ENCODE peak calls at places on chromosomes 4 and X, in ten cellular contexts. L is T-helper 1 cell; X is stimulated activated CD8-positive, alpha-beta memory T cell treated with anti-CD3 and anti-CD28 coated beads, Interleukin-4, amount 100 ng/mL, for 4 hours; T is esophagus squamous epithelium; V is left colon; K is A673; N is brain microvascular endothelial cell; M is stimulated activated CD4-positive, alpha-beta T cell treated with anti-CD3 and anti-CD28 coated beads, Interleukin-12 subunit alpha, Interleukin-12 subunit beta, amount 100 ng/mL, for 4 hours; J is globus pallidus; E is activated CD8-positive, alpha-beta memory T cell treated with anti-CD3 and anti-CD28 coated beads for 1 hour. P is an unnamed sample.

GRCh38 chrX:64642482-64642881 is 247.2 kb upstream of the MTMR8 start:
- DNase-seq in L (no peak), X (no peak), T (no peak), V (no peak), K (no peak), N (no peak), M (no peak), J (no peak), E (no peak), P (no peak)

GRCh38 chr4:31995943-31996901 is 1276.1 kb downstream of the PCDH7 start:
- DNase-seq in L (no peak), X (no peak), T (no peak), V (no peak), K (no peak), N (no peak), M (no peak), J (no peak), E (no peak), P (no peak)

GRCh38 chrX:108199691-108200090 is 108.1 kb downstream of the ATG4A start:
- DNase-seq in L (no peak), X (no peak), T (no peak), V (no peak), K (peak; percentile 63), N (peak; percentile 18), M (no peak), J (peak; percentile 2), E (no peak), P (no peak)

GRCh38 chrX:25998687-25999086 is 139.5 kb upstream of the MAGEB18 start:
- DNase-seq in L (no peak), X (no peak), T (no peak), V (no peak), K (no peak), N (no peak), M (no peak), J (no peak), E (no peak), P (no peak)

GRCh38 chrX:151982217-151982616 is 7.7 kb upstream of the GABRE start:
- DNase-seq in L (no peak), X (no peak), T (no peak), V (no peak), K (peak; percentile 35), N (peak; percentile 70), M (no peak), J (no peak), E (no peak), P (no peak)

GRCh38 chrX:20433376-20433775 is 166.7 kb upstream of the RPS6KA3 start:
- DNase-seq in L (no peak), X (no peak), T (no peak), V (no peak), K (no peak), N (no peak), M (no peak), J (no peak), E (no peak), P (no peak)

GRCh38 chrX:104921606-104922205 is 298.8 kb downstream of the TEX13A start:
- DNase-seq in L (no peak), X (no peak), T (no peak), V (no peak), K (no peak), N (no peak), M (no peak), J (no peak), E (no peak), P (no peak)

GRCh38 chrX:145818522-145819075 is 970 bp downstream of the SLITRK2 start:
- DNase-seq in L (no peak), X (no peak), T (no peak), V (no peak), K (no peak), N (no peak), M (no peak), J (no peak), E (no peak), P (no peak)

GRCh38 chrX:51420610-51421009 is 75.8 kb downstream of the NUDT11 start:
- DNase-seq in L (peak; percentile 32), X (no peak), T (no peak), V (no peak), K (peak; percentile 64), N (peak; percentile 23), M (no peak), J (no peak), E (no peak), P (no peak)

GRCh38 chr4:24850669-24851068 is 55.3 kb downstream of the SOD3 start:
- DNase-seq in L (no peak), X (no peak), T (no peak), V (no peak), K (no peak), N (peak; percentile 87), M (no peak), J (no peak), E (no peak), P (no peak)

GRCh38 chr4:151358266-151358665 is 32.9 kb upstream of the SH3D19 start:
- DNase-seq in L (no peak), X (no peak), T (no peak), V (no peak), K (no peak), N (no peak), M (no peak), J (peak; percentile 98), E (no peak), P (no peak)

GRCh38 chrX:4091046-4091760 is 377.8 kb upstream of the PRKX start:
- DNase-seq in L (no peak), X (no peak), T (no peak), V (no peak), K (no peak), N (no peak), M (no peak), J (no peak), E (no peak), P (no peak)

GRCh38 chrX:69524765-69525164 is 20.6 kb downstream of the NALF2 start:
- DNase-seq in L (no peak), X (no peak), T (no peak), V (no peak), K (no peak), N (no peak), M (no peak), J (no peak), E (no peak), P (no peak)

GRCh38 chr4:183797041-183797444 is 108.1 kb upstream of the STOX2 start:
- DNase-seq in L (no peak), X (no peak), T (no peak), V (no peak), K (no peak), N (no peak), M (no peak), J (no peak), E (no peak), P (no peak)

GRCh38 chr4:88458091-88458740 is 1.3 kb downstream of the HERC5 start:
- DNase-seq in L (no peak), X (no peak), T (no peak), V (no peak), K (no peak), N (no peak), M (no peak), J (peak; percentile 20), E (no peak), P (no peak)

GRCh38 chr4:59583845-59584568 is 1616.1 kb upstream of the ADGRL3 start:
- DNase-seq in L (no peak), X (no peak), T (no peak), V (no peak), K (no peak), N (no peak), M (no peak), J (no peak), E (no peak), P (no peak)

GRCh38 chrX:153384390-153384789 is 16.8 kb downstream of the PNMA6E start:
- DNase-seq in L (no peak), X (no peak), T (no peak), V (no peak), K (no peak), N (no peak), M (no peak), J (no peak), E (no peak), P (no peak)

GRCh38 chr4:95506264-95506663 is 42.5 kb downstream of the UNC5C start:
- DNase-seq in L (no peak), X (no peak), T (no peak), V (no peak), K (peak; percentile 15), N (peak; percentile 20), M (no peak), J (no peak), E (no peak), P (no peak)

GRCh38 chr4:116229420-116229819 is 856.0 kb downstream of the TRAM1L1 start:
- DNase-seq in L (no peak), X (no peak), T (no peak), V (no peak), K (no peak), N (no peak), M (no peak), J (no peak), E (no peak), P (no peak)

GRCh38 chr4:1802151-1802715 is 9.1 kb downstream of the FGFR3 start:
- DNase-seq in L (no peak), X (no peak), T (no peak), V (no peak), K (peak; percentile 63), N (no peak), M (no peak), J (no peak), E (no peak), P (no peak)

GRCh38 chr4:121138445-121138844 is 25.7 kb downstream of the TNIP3 start:
- DNase-seq in L (no peak), X (no peak), T (no peak), V (no peak), K (no peak), N (no peak), M (no peak), J (no peak), E (no peak), P (no peak)

GRCh38 chrX:75086731-75087195 is 69.3 kb downstream of the ABCB7 start:
- DNase-seq in L (no peak), X (no peak), T (no peak), V (no peak), K (no peak), N (no peak), M (no peak), J (peak; percentile 2), E (no peak), P (no peak)

GRCh38 chr4:81465668-81466357 is 5.9 kb downstream of the RASGEF1B start:
- DNase-seq in L (no peak), X (no peak), T (no peak), V (no peak), K (no peak), N (no peak), M (no peak), J (peak; percentile 27), E (no peak), P (no peak)

GRCh38 chr4:6499241-6499605 is 26.8 kb upstream of the PPP2R2C start:
- DNase-seq in L (no peak), X (no peak), T (no peak), V (no peak), K (no peak), N (no peak), M (no peak), J (no peak), E (no peak), P (no peak)

GRCh38 chrX:74613350-74614192 is 853 bp downstream of the RLIM start:
- DNase-seq in L (no peak), X (no peak), T (no peak), V (no peak), K (peak; percentile 31), N (peak; percentile 6), M (no peak), J (peak; percentile 6), E (no peak), P (no peak)

GRCh38 chr4:180675368-180675675 is 1567.9 kb upstream of the TENM3 start:
- DNase-seq in L (no peak), X (no peak), T (no peak), V (no peak), K (no peak), N (no peak), M (no peak), J (no peak), E (no peak), P (no peak)

GRCh38 chr4:102451266-102451665 is 49.9 kb upstream of the NFKB1 start:
- DNase-seq in L (no peak), X (no peak), T (no peak), V (no peak), K (no peak), N (no peak), M (no peak), J (no peak), E (no peak), P (no peak)

GRCh38 chrX:23003121-23003520 is 3.4 kb downstream of the DDX53 start:
- DNase-seq in L (no peak), X (no peak), T (no peak), V (no peak), K (peak; percentile 3), N (peak; percentile 20), M (no peak), J (no peak), E (no peak), P (no peak)